ENCODE peak calls at places on chromosomes 1 and 21, in eight cellular contexts. K, I, G, Y, H, Z, W and J are unnamed samples.

GRCh38 chr21:29287383-29287782 is 11.3 kb upstream of the BACH1 start:
- DNase-seq in K (no peak), I (no peak), G (no peak), Y (no peak), H (peak), Z (no peak), W (no peak), J (no peak)

GRCh38 chr1:245016700-245017099 is 138.1 kb upstream of the KIF26B start:
- DNase-seq in K (no peak), I (peak), G (no peak), Y (peak), H (no peak), Z (no peak), W (no peak), J (peak)

GRCh38 chr1:41537788-41538351 is 53.4 kb upstream of the EDN2 start:
- DNase-seq in K (no peak), I (peak), G (no peak), Y (peak), H (peak), Z (no peak), W (peak), J (peak)

GRCh38 chr1:166273618-166274017 is 106.8 kb upstream of the FAM78B start:
- DNase-seq in K (peak), I (no peak), G (no peak), Y (no peak), H (no peak), Z (no peak), W (no peak), J (no peak)

GRCh38 chr1:2643414-2644077 is 10.7 kb upstream of the MMEL1 start:
- DNase-seq in K (no peak), I (no peak), G (no peak), Y (no peak), H (no peak), Z (no peak), W (no peak), J (no peak)

GRCh38 chr1:12434174-12434573 is 183.8 kb downstream of the DHRS3 start:
- DNase-seq in K (no peak), I (no peak), G (peak), Y (no peak), H (peak), Z (peak), W (no peak), J (no peak)

GRCh38 chr1:19010995-19011696 is 54.7 kb upstream of the IFFO2 start:
- DNase-seq in K (no peak), I (no peak), G (peak), Y (no peak), H (peak), Z (peak), W (peak), J (no peak)

GRCh38 chr1:162696286-162696862 is 64.1 kb downstream of the DDR2 start:
- DNase-seq in K (peak), I (peak), G (no peak), Y (peak), H (peak), Z (peak), W (peak), J (peak)

GRCh38 chr1:186235696-186236095 is 139.4 kb downstream of the TPR start:
- DNase-seq in K (no peak), I (no peak), G (no peak), Y (no peak), H (no peak), Z (no peak), W (no peak), J (no peak)